ENCODE peak calls at places on chromosome 12, in ten cellular contexts. D, I, A, M, Z, S, Q, L, E and C are unnamed samples. For H3K36me3, the result is how much of the 10 kb centered on the place peaks cover.

GRCh38 chr12:66495709-66496108 is 183.2 kb downstream of the GRIP1 start:
- DNase-seq in Z (no peak), D (no peak), M (no peak), E (no peak), L (no peak), S (no peak), A (no peak), I (peak), Q (no peak), C (no peak)

GRCh38 chr12:92719674-92720073 is 16.9 kb downstream of the PLEKHG7 start:
- DNase-seq in D (no peak), L (no peak), Z (no peak), A (no peak), Q (no peak), M (no peak), E (peak), I (no peak), S (no peak), C (no peak)

GRCh38 chr12:9674226-9674590 is 4.7 kb downstream of the CLEC2D start:
- DNase-seq in I (no peak), Z (peak), Q (no peak), A (no peak), D (no peak), S (peak), L (no peak), E (no peak), M (no peak), C (no peak)

GRCh38 chr12:48977290-48978281 is 536 bp upstream of the WNT1 start:
- DNase-seq in L (no peak), Q (peak), Z (peak), S (peak), M (peak), A (no peak), I (peak), D (no peak), E (peak), C (no peak)

GRCh38 chr12:52391618-52392002 is 6.2 kb upstream of the KRT84 start:
- DNase-seq in Q (no peak), A (no peak), Z (no peak), S (peak), D (no peak), E (peak), L (peak), I (no peak), M (peak), C (no peak)

GRCh38 chr12:98262886-98263285 is 252.5 kb upstream of the TMPO start:
- DNase-seq in L (no peak), A (no peak), E (peak), D (no peak), M (no peak), Q (no peak), Z (no peak), I (peak), S (no peak), C (no peak)

GRCh38 chr12:3206536-3207072 is 129.4 kb downstream of the TSPAN9 start:
- DNase-seq in M (no peak), S (no peak), E (no peak), L (no peak), I (no peak), A (no peak), Q (no peak), D (no peak), Z (no peak), C (no peak)

GRCh38 chr12:60100852-60101251 is 505.0 kb downstream of the SLC16A7 start:
- DNase-seq in Z (no peak), I (no peak), L (no peak), D (no peak), E (no peak), M (no peak), A (no peak), Q (no peak), S (no peak), C (no peak)

GRCh38 chr12:117010693-117011451 is 88.3 kb downstream of the TESC start:
- DNase-seq in S (no peak), Q (no peak), Z (no peak), M (no peak), L (no peak), E (peak), A (no peak), I (no peak), D (no peak), C (no peak)

GRCh38 chr12:49703647-49704137 is 3.5 kb downstream of the FMNL3 start:
- DNase-seq in I (no peak), L (no peak), S (no peak), E (peak), Z (no peak), A (peak), Q (no peak), D (no peak), M (no peak), C (peak)

GRCh38 chr12:69074559-69075349 is 141.8 kb upstream of the CPM start:
- DNase-seq in M (no peak), A (no peak), E (no peak), I (no peak), D (no peak), L (no peak), S (no peak), Z (no peak), Q (no peak), C (no peak)

GRCh38 chr12:129870796-129871195 is 33.0 kb downstream of the TMEM132D start:
- DNase-seq in M (no peak), Z (no peak), A (no peak), E (no peak), L (no peak), D (no peak), Q (no peak), S (no peak), I (no peak), C (no peak)

GRCh38 chr12:4505381-4505986 is 33.2 kb upstream of the RAD51AP1 start:
- DNase-seq in D (no peak), S (no peak), Z (no peak), Q (no peak), I (no peak), M (no peak), A (no peak), L (no peak), E (peak), C (no peak)

GRCh38 chr12:115660211-115660805 is 617.2 kb downstream of the MED13L start:
- DNase-seq in E (no peak), M (peak), D (peak), S (peak), A (no peak), L (peak), Z (no peak), I (no peak), Q (no peak), C (no peak)

GRCh38 chr12:57092529-57092862 is 3.6 kb downstream of the NAB2 start:
- DNase-seq in A (no peak), S (no peak), Z (no peak), I (no peak), E (no peak), M (no peak), Q (no peak), D (no peak), L (no peak), C (no peak)

GRCh38 chr12:121123488-121123887 is 9.2 kb upstream of the P2RX7 start:
- DNase-seq in S (no peak), I (no peak), D (no peak), M (no peak), Q (no peak), Z (no peak), L (no peak), A (no peak), E (no peak), C (no peak)

GRCh38 chr12:89984846-89985245 is 276.2 kb upstream of the ATP2B1 start:
- DNase-seq in M (no peak), Q (no peak), Z (no peak), A (no peak), D (no peak), I (no peak), L (no peak), S (no peak), E (no peak), C (no peak)

GRCh38 chr12:2284321-2284813 is 231.6 kb downstream of the CACNA1C start:
- DNase-seq in I (no peak), D (no peak), Q (no peak), L (no peak), A (no peak), Z (no peak), E (peak), S (no peak), M (peak), C (no peak)

GRCh38 chr12:53937596-53938275 is 895 bp upstream of the HOXC13 start:
- DNase-seq in L (no peak), S (no peak), I (no peak), M (no peak), A (no peak), Q (no peak), E (no peak), Z (no peak), D (no peak), C (no peak)

GRCh38 chr12:70628701-70629480 is 8.3 kb downstream of the PTPRB start:
- DNase-seq in Z (no peak), E (peak), Q (no peak), I (no peak), M (no peak), D (no peak), S (no peak), A (no peak), L (no peak), C (no peak)

GRCh38 chr12:33945438-33945784 is 76.9 kb upstream of the ALG10 start:
- DNase-seq in Q (no peak), L (no peak), D (no peak), A (no peak), I (no peak), M (no peak), E (no peak), Z (no peak), S (no peak), C (no peak)

GRCh38 chr12:75177997-75178396 is 31.6 kb downstream of the KCNC2 start:
- DNase-seq in L (no peak), S (no peak), E (peak), I (no peak), Q (no peak), A (peak), Z (no peak), M (peak), D (no peak), C (peak)

GRCh38 chr12:64675795-64676194 is 65.5 kb downstream of the RASSF3 start:
- DNase-seq in L (peak), E (peak), S (peak), M (no peak), Q (no peak), D (no peak), Z (no peak), A (peak), I (no peak), C (no peak)

GRCh38 chr12:103586791-103587370 is at the start of gene STAB2:
- DNase-seq in I (no peak), E (no peak), L (no peak), A (peak), Z (no peak), D (no peak), M (no peak), Q (no peak), S (no peak), C (no peak)

GRCh38 chr12:65339161-65339560 is 60.7 kb downstream of the MSRB3 start:
- DNase-seq in Z (no peak), S (no peak), I (no peak), Q (no peak), E (no peak), D (no peak), A (no peak), L (no peak), M (no peak), C (no peak)

GRCh38 chr12:81668475-81668874 is 90.7 kb downstream of the PPFIA2 start:
- DNase-seq in D (no peak), Q (no peak), E (peak), S (no peak), L (no peak), I (no peak), Z (no peak), A (no peak), M (no peak), C (peak)

GRCh38 chr12:113862570-113863454 is 103.3 kb downstream of the RBM19 start:
- DNase-seq in E (peak), I (peak), Z (no peak), Q (no peak), D (no peak), M (peak), S (no peak), L (no peak), A (peak), C (peak)

GRCh38 chr12:93214523-93215289 is 163.0 kb upstream of the NUDT4 start:
- DNase-seq in E (no peak), L (no peak), S (peak), Q (no peak), Z (peak), I (no peak), D (no peak), A (no peak), M (peak), C (no peak)

GRCh38 chr12:62481843-62482540 is 15.4 kb downstream of the MON2 start:
- DNase-seq in M (no peak), Q (no peak), Z (no peak), S (no peak), A (no peak), L (no peak), E (no peak), D (no peak), I (no peak), C (no peak)

GRCh38 chr12:41277019-41277770 is 89.1 kb downstream of the PDZRN4 start:
- DNase-seq in D (no peak), I (peak), M (peak), L (no peak), Z (no peak), A (peak), S (no peak), Q (no peak), E (peak), C (peak)

GRCh38 chr12:66514581-66514980 is 164.3 kb downstream of the GRIP1 start:
- DNase-seq in I (no peak), Z (no peak), E (peak), M (no peak), S (no peak), A (peak), L (no peak), D (no peak), Q (no peak), C (no peak)

GRCh38 chr12:95836185-95836609 is 22.6 kb upstream of the SNRPF start:
- DNase-seq in L (no peak), Z (no peak), Q (no peak), E (peak), I (no peak), M (no peak), A (peak), D (no peak), S (no peak), C (no peak)

GRCh38 chr12:102769323-102769916 is 147.6 kb downstream of the PAH start:
- DNase-seq in E (peak), Q (peak), A (peak), D (peak), I (peak), Z (no peak), L (peak), S (peak), M (peak), C (no peak)

GRCh38 chr12:23954332-23954731 is 4.9 kb upstream of the SOX5 start:
- DNase-seq in Z (no peak), S (no peak), I (no peak), L (no peak), E (peak), D (no peak), Q (no peak), A (no peak), M (no peak), C (no peak)

GRCh38 chr12:116133149-116133548 is 144.3 kb downstream of the MED13L start:
- DNase-seq in I (no peak), D (no peak), Z (no peak), A (no peak), L (no peak), E (no peak), S (no peak), M (no peak), Q (no peak), C (no peak)

GRCh38 chr12:49664591-49665146 is 41.3 kb downstream of the PRPF40B start:
- DNase-seq in M (no peak), E (no peak), A (peak), D (no peak), I (no peak), Q (no peak), L (peak), Z (no peak), S (no peak), C (no peak)

GRCh38 chr12:110444455-110444854 is 5.7 kb downstream of the ARPC3 start:
- DNase-seq in L (no peak), Q (no peak), D (no peak), Z (no peak), M (no peak), I (no peak), A (no peak), S (no peak), E (no peak), C (no peak)
- H3K36me3 ChIP-seq in L (under half), Q (half or more), D (under half), Z (under half), M (under half), I (half or more), A (under half), S (under half), E (under half), C (under half)

GRCh38 chr12:42785944-42786343 is 196.4 kb upstream of the PRICKLE1 start:
- DNase-seq in I (no peak), L (no peak), S (no peak), M (no peak), D (no peak), A (no peak), Z (no peak), Q (no peak), E (no peak), C (no peak)
- TF ChIP-seq CTCF in I (no peak), L (no peak), S (no peak), M (no peak), D (no peak), A (no peak), Z (no peak), Q (no peak), E (no peak), C (no peak)

DNA sequence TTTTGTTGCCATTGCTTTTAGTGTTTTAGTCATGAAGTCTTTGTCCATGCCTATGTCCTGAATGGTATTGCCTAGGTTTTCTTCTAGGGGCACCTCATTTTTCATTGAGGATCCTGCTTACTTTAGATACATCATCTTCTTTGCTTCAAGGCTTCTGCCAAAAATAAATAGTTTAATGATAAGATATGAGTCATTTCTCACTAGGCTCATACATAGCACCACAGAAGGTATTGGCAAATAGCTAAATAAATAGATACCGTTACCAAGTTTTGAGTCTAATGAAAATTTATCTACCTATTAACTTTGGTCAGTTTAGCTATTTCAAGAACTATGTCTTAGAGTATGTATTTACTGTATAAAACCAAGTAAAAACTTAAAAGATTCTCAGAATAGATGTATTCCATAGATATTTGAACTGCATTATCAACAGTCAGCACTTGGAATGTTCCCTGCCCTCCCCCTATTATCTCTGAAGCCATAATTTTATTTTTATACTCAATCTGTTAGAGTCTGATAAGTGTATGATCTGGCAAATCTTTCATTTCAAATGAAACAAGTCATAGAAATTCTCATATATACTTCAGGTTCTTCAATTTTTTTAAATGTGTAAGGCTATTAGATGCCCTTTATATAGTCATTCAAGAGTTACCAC is 310.2 kb downstream of the CCDC91 start:
- DNase-seq in A (no peak), M (no peak), Q (no peak), E (peak), S (no peak), L (no peak), D (no peak), Z (no peak), I (no peak), C (no peak)
- H3K4me3 ChIP-seq in A (no peak), M (no peak), Q (no peak), E (no peak), S (no peak), L (no peak), D (no peak), Z (no peak), I (no peak), C (no peak)

GRCh38 chr12:123715151-123715676 is 3.1 kb downstream of the ATP6V0A2 start:
- DNase-seq in Z (no peak), L (no peak), Q (no peak), D (no peak), A (no peak), I (no peak), E (no peak), M (no peak), S (no peak), C (no peak)

GRCh38 chr12:123723011-123723410 is 10.9 kb downstream of the ATP6V0A2 start:
- DNase-seq in I (no peak), E (peak), L (no peak), M (no peak), S (no peak), D (no peak), Q (no peak), A (no peak), Z (no peak), C (no peak)

GRCh38 chr12:123721245-123721644 is 9.1 kb downstream of the ATP6V0A2 start:
- DNase-seq in D (no peak), L (no peak), E (no peak), M (no peak), I (no peak), Z (no peak), A (no peak), S (no peak), Q (no peak), C (no peak)

GRCh38 chr12:123723765-123724164 is 11.6 kb downstream of the ATP6V0A2 start:
- DNase-seq in A (no peak), D (no peak), L (no peak), M (no peak), Q (no peak), E (no peak), I (no peak), S (no peak), Z (no peak), C (no peak)

DNA sequence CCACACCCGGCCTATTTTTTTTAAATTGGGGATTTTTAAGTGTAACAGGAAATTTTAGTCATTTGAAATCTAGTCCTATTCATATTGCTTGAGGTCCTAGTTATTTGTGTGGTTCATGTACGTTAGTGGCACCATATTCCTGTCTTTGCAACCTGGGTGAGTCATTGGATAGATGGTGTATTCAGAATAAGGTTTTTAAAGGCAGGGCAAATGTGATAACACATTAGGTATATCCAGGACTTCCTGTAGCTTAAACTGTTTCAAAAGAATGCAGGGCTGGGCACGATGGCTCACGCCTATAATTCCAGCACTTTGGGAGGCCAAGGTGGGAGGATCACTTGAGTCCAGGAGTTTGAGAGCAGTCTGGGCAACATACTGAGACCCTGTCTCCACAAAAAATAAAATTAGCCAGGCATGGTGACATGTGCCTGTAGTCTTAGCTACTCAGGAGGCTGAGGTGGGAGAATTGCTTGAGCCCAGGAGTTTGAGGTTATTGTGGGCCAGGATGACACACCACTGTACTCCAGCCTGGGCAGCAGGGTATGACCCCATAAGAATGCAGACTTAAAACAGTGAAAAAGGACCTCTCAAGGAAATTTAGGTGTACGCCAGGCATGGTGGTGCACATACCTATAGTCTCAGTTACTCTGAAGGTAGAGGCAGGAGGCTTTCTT is 8.1 kb downstream of the ATP6V0A2 start:
- DNase-seq in D (no peak), L (no peak), A (peak), S (no peak), Z (no peak), E (no peak), I (no peak), M (no peak), Q (no peak), C (no peak)
- H3K36me3 ChIP-seq in D (under half), L (under half), A (under half), S (under half), Z (under half), E (under half), I (under half), M (under half), Q (under half), C (under half)

DNA sequence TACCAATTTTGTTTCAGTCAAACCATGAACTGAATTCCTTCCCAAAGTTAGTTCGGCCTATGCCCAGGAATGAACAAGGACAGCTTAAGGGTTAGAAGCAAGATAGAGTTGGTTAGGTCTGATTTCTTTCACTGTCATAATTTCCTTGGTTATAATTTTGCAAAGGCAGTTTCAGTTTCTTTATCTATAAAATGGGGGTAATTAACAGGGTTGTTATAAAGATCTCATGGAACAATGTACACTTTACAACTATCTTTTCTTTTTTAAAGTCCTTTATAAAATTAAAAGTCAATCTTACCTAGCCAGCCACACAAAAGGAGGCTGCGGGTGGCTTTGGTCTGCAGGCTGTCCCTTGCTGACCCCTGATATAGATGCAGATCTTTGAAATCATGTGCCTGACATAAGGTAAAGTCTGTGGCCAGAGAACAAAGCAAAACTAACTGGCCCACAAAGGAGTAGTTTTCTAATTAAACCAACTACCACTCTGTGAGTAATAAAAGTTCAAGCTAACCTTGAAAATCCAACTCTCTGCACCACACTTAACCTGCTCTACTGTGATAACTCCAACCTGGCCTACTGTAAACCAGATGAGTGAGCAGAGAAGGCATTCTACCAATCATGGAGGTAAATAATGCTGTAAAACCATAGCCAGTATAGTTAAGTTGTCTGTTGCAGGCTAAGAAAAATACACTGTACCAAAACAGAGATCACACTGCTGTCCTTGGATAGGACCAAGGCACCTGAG is 49.5 kb downstream of the SLC38A1 start:
- DNase-seq in I (no peak), Q (no peak), S (no peak), L (no peak), A (no peak), E (no peak), M (no peak), Z (no peak), D (no peak), C (no peak)
- TF ChIP-seq CTCF in I (no peak), Q (no peak), S (no peak), L (no peak), A (no peak), E (no peak), M (no peak), Z (no peak), D (no peak), C (no peak)